ENCODE peak calls at places on chromosomes 13 and 19, in ten cellular contexts. U, S, F, Z, L, P, W, T, B and N are unnamed samples. For H3K4me1, the result is how much of the 10 kb centered on the place peaks cover.

GRCh38 chr13:98976338-98976737 is 1.5 kb downstream of the DOCK9 start:
- DNase-seq in U (no peak), S (peak), F (no peak), Z (no peak), L (no peak), P (no peak), W (no peak), T (no peak), B (no peak), N (peak)

GRCh38 chr13:101512650-101513049 is 60.2 kb downstream of the ITGBL1 start:
- DNase-seq in U (no peak), S (peak), F (no peak), Z (no peak), L (no peak), P (no peak), W (no peak), T (no peak), B (no peak), N (peak)

GRCh38 chr19:46303702-46304397 is 7.0 kb downstream of the HIF3A start:
- DNase-seq in U (peak), S (no peak), F (peak), Z (peak), L (peak), P (peak), W (peak), T (peak), B (peak), N (peak)

GRCh38 chr13:109381546-109382180 is 404.7 kb downstream of the IRS2 start:
- DNase-seq in U (no peak), S (peak), F (no peak), Z (no peak), L (no peak), P (no peak), W (no peak), T (no peak), B (no peak), N (no peak)

GRCh38 chr19:41025871-41026270 is 34.8 kb downstream of the CYP2B6 start:
- DNase-seq in U (peak), S (no peak), F (no peak), Z (no peak), L (no peak), P (no peak), W (no peak), T (peak), B (no peak), N (no peak)

GRCh38 chr19:14495678-14496028 is 274 bp downstream of the GIPC1 start:
- DNase-seq in U (no peak), S (no peak), F (no peak), Z (no peak), L (no peak), P (no peak), W (peak), T (no peak), B (no peak), N (no peak)

GRCh38 chr13:99150575-99151370 is 49.9 kb upstream of the UBAC2 start:
- DNase-seq in U (no peak), S (peak), F (no peak), Z (no peak), L (no peak), P (no peak), W (peak), T (no peak), B (no peak), N (no peak)

GRCh38 chr19:33124207-33125098 is 7.5 kb upstream of the WDR88 start:
- DNase-seq in U (peak), S (no peak), F (no peak), Z (no peak), L (no peak), P (no peak), W (no peak), T (no peak), B (no peak), N (no peak)

GRCh38 chr19:50735869-50736268 is 12.7 kb downstream of the CLEC11A start:
- DNase-seq in U (no peak), S (no peak), F (no peak), Z (no peak), L (no peak), P (no peak), W (no peak), T (no peak), B (no peak), N (no peak)

GRCh38 chr13:29771247-29771646 is 79.2 kb downstream of the UBL3 start:
- DNase-seq in U (no peak), S (peak), F (no peak), Z (no peak), L (no peak), P (no peak), W (no peak), T (peak), B (no peak), N (peak)

GRCh38 chr13:24512208-24513068 is at the start of gene PARP4:
- DNase-seq in U (peak), S (peak), F (peak), Z (peak), L (peak), P (peak), W (peak), T (peak), B (peak), N (peak)

GRCh38 chr19:46372901-46373572 is 26.1 kb downstream of the PPP5C start:
- DNase-seq in U (peak), S (peak), F (peak), Z (no peak), L (no peak), P (peak), W (peak), T (peak), B (no peak), N (peak)

GRCh38 chr13:46181799-46182490 is at the start of gene LCP1:
- DNase-seq in U (peak), S (no peak), F (no peak), Z (peak), L (no peak), P (no peak), W (no peak), T (peak), B (no peak), N (no peak)

GRCh38 chr19:48967346-48968178 is 2.5 kb downstream of the FTL start:
- DNase-seq in U (peak), S (peak), F (no peak), Z (no peak), L (no peak), P (peak), W (peak), T (no peak), B (peak), N (no peak)

GRCh38 chr19:3383121-3383722 is 16.8 kb downstream of the NFIC start:
- DNase-seq in U (peak), S (no peak), F (no peak), Z (no peak), L (peak), P (peak), W (no peak), T (no peak), B (peak), N (no peak)

GRCh38 chr13:111977184-111977516 is 89.8 kb upstream of the SOX1 start:
- DNase-seq in U (no peak), S (no peak), F (no peak), Z (no peak), L (no peak), P (no peak), W (no peak), T (no peak), B (no peak), N (no peak)

GRCh38 chr19:798415-799075 is 1.3 kb downstream of the PTBP1 start:
- DNase-seq in U (peak), S (no peak), F (peak), Z (no peak), L (no peak), P (no peak), W (no peak), T (no peak), B (no peak), N (no peak)

GRCh38 chr13:28012383-28012782 is 23.9 kb upstream of the URAD start:
- DNase-seq in U (no peak), S (no peak), F (no peak), Z (no peak), L (no peak), P (no peak), W (no peak), T (no peak), B (no peak), N (no peak)

GRCh38 chr19:18809149-18809978 is 18.3 kb upstream of the COMP start:
- DNase-seq in U (no peak), S (peak), F (peak), Z (peak), L (peak), P (peak), W (peak), T (no peak), B (peak), N (no peak)

GRCh38 chr19:49019242-49019932 is 2.5 kb upstream of the LHB start:
- DNase-seq in U (peak), S (no peak), F (peak), Z (peak), L (peak), P (no peak), W (peak), T (peak), B (peak), N (peak)

DNA sequence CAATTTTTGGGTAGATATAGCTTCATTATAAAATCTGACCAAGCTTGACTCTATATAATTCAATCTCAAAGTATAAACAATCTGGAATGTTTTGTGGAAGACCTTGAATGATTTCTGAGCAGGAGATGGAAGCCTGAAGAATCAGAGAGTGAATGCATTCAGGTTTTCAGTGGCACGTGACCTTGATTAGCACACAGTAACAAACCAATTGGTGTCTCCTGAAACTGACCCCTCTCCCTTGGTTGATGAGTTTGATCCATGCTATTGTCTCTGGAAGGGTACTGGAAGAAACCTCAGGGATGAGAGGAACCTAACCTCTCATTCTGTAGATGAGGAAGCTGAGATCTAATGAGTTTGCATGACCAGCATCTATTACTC is 39.6 kb downstream of the PCDH8 start:
- DNase-seq in U (no peak), S (no peak), F (no peak), Z (no peak), L (no peak), P (no peak), W (no peak), T (no peak), B (no peak), N (no peak)
- H3K4me1 ChIP-seq in U (under half), S (under half), F (under half), Z (under half), L (under half), P (under half), W (under half), T (under half), B (under half), N (under half)

GRCh38 chr13:50387124-50387581 is 371.9 kb downstream of the KCNRG start:
- DNase-seq in U (peak), S (peak), F (peak), Z (peak), L (peak), P (no peak), W (peak), T (peak), B (peak), N (peak)
- H3K27ac ChIP-seq in U (peak), S (peak), F (no peak), Z (no peak), L (peak), P (peak), W (peak), T (peak), B (peak), N (peak)

GRCh38 chr19:31461814-31462539 is 112.7 kb upstream of the TSHZ3 start:
- DNase-seq in U (no peak), S (peak), F (no peak), Z (no peak), L (no peak), P (no peak), W (no peak), T (peak), B (no peak), N (no peak)

GRCh38 chr19:31459430-31459829 is 110.2 kb upstream of the TSHZ3 start:
- DNase-seq in U (no peak), S (no peak), F (no peak), Z (no peak), L (no peak), P (no peak), W (no peak), T (peak), B (no peak), N (no peak)
- TF ChIP-seq CTCF in U (peak), S (no peak), F (no peak), Z (no peak), L (no peak), P (no peak), W (no peak), T (no peak), B (no peak), N (no peak)

GRCh38 chr19:54462713-54463530 is 656 bp downstream of the LENG9 start:
- DNase-seq in U (peak), S (peak), F (peak), Z (peak), L (peak), P (peak), W (peak), T (peak), B (peak), N (peak)

GRCh38 chr19:54463531-54464043 is at the start of gene LENG9:
- DNase-seq in U (peak), S (peak), F (peak), Z (peak), L (peak), P (peak), W (peak), T (peak), B (peak), N (peak)

GRCh38 chr19:54464044-54464623 is 556 bp upstream of the LENG9 start:
- DNase-seq in U (peak), S (peak), F (peak), Z (peak), L (peak), P (peak), W (peak), T (peak), B (peak), N (peak)

GRCh38 chr19:54465367-54466109 is 2.0 kb upstream of the LENG9 start:
- DNase-seq in U (no peak), S (no peak), F (no peak), Z (no peak), L (peak), P (peak), W (no peak), T (peak), B (no peak), N (no peak)

DNA sequence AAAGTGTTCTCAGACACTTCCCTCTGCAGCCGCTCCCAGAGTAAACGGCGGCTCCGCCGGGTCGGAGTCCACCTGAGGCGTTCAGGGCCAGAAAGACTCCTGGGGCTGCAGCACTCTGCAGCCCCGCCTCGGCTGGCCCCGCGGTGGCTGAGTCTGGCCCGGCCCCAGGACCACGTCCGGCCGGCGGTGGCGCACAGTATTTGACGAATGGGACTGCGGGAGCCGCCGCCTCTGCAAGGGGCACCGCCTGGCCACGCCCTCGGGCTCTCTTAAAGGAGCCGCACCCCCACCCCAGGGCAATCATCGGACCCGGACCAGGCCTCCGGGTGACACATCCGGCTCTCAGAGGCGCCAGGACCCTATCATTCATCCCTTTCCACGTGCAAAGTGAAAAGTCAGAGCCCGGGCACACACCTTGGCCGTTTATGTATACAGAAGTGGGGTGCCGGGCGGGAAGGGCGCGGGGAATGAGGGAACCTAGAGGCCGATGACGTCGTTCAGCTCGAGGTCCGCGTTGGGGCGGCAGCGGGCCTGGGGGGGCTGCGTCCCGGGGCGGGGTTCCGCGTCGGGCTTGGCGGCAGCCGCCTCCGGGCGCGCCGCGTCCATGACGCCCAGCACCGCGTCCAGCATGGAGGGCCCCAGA is 1.2 kb upstream of the LENG9 start:
- DNase-seq in U (peak), S (peak), F (peak), Z (peak), L (peak), P (peak), W (peak), T (peak), B (peak), N (peak)
- H3K4me1 ChIP-seq in U (under half), S (under half), F (half or more), Z (half or more), L (under half), P (under half), W (under half), T (under half), B (half or more), N (under half)

GRCh38 chr13:49310251-49310650 is 62.5 kb downstream of the CDADC1 start:
- DNase-seq in U (no peak), S (no peak), F (no peak), Z (no peak), L (no peak), P (no peak), W (peak), T (no peak), B (no peak), N (no peak)

GRCh38 chr13:49311816-49312215 is 64.1 kb downstream of the CDADC1 start:
- DNase-seq in U (no peak), S (no peak), F (no peak), Z (no peak), L (no peak), P (no peak), W (no peak), T (no peak), B (no peak), N (no peak)

GRCh38 chr13:49315036-49315565 is 67.4 kb downstream of the CDADC1 start:
- DNase-seq in U (no peak), S (peak), F (no peak), Z (no peak), L (no peak), P (no peak), W (no peak), T (no peak), B (no peak), N (no peak)

GRCh38 chr13:49315756-49316481 is 68.2 kb downstream of the CDADC1 start:
- DNase-seq in U (no peak), S (no peak), F (no peak), Z (no peak), L (no peak), P (no peak), W (no peak), T (no peak), B (no peak), N (no peak)

GRCh38 chr13:49314344-49314882 is 66.7 kb downstream of the CDADC1 start:
- DNase-seq in U (no peak), S (peak), F (no peak), Z (no peak), L (no peak), P (no peak), W (no peak), T (no peak), B (no peak), N (no peak)
- H3K27ac ChIP-seq in U (no peak), S (peak), F (peak), Z (peak), L (peak), P (peak), W (peak), T (no peak), B (peak), N (no peak)

GRCh38 chr13:33865945-33866344 is 48.0 kb downstream of the RFC3 start:
- DNase-seq in U (no peak), S (no peak), F (no peak), Z (no peak), L (no peak), P (no peak), W (no peak), T (no peak), B (no peak), N (no peak)

GRCh38 chr13:33868343-33868994 is 50.5 kb downstream of the RFC3 start:
- DNase-seq in U (no peak), S (no peak), F (no peak), Z (no peak), L (no peak), P (no peak), W (no peak), T (no peak), B (no peak), N (no peak)

GRCh38 chr13:33869005-33869404 is 51.1 kb downstream of the RFC3 start:
- DNase-seq in U (no peak), S (peak), F (no peak), Z (no peak), L (no peak), P (no peak), W (no peak), T (no peak), B (no peak), N (no peak)

GRCh38 chr13:33870046-33870668 is 52.2 kb downstream of the RFC3 start:
- DNase-seq in U (no peak), S (no peak), F (peak), Z (no peak), L (no peak), P (no peak), W (no peak), T (no peak), B (no peak), N (no peak)

GRCh38 chr13:33867472-33867871 is 49.5 kb downstream of the RFC3 start:
- DNase-seq in U (no peak), S (no peak), F (no peak), Z (no peak), L (no peak), P (no peak), W (no peak), T (no peak), B (no peak), N (no peak)
- TF ChIP-seq CTCF in U (peak), S (peak), F (no peak), Z (no peak), L (no peak), P (no peak), W (no peak), T (peak), B (peak), N (peak)

GRCh38 chr19:13005253-13005652 is 10.0 kb downstream of the NFIX start:
- DNase-seq in U (no peak), S (no peak), F (no peak), Z (no peak), L (no peak), P (no peak), W (no peak), T (no peak), B (no peak), N (no peak)

GRCh38 chr19:13004273-13004672 is 9.0 kb downstream of the NFIX start:
- DNase-seq in U (no peak), S (no peak), F (no peak), Z (peak), L (no peak), P (no peak), W (no peak), T (no peak), B (no peak), N (no peak)

GRCh38 chr19:13007292-13008045 is 12.2 kb downstream of the NFIX start:
- DNase-seq in U (no peak), S (no peak), F (peak), Z (peak), L (peak), P (peak), W (peak), T (no peak), B (peak), N (no peak)

GRCh38 chr19:13005861-13006370 is 10.6 kb downstream of the NFIX start:
- DNase-seq in U (no peak), S (no peak), F (no peak), Z (no peak), L (no peak), P (no peak), W (no peak), T (no peak), B (no peak), N (no peak)

DNA sequence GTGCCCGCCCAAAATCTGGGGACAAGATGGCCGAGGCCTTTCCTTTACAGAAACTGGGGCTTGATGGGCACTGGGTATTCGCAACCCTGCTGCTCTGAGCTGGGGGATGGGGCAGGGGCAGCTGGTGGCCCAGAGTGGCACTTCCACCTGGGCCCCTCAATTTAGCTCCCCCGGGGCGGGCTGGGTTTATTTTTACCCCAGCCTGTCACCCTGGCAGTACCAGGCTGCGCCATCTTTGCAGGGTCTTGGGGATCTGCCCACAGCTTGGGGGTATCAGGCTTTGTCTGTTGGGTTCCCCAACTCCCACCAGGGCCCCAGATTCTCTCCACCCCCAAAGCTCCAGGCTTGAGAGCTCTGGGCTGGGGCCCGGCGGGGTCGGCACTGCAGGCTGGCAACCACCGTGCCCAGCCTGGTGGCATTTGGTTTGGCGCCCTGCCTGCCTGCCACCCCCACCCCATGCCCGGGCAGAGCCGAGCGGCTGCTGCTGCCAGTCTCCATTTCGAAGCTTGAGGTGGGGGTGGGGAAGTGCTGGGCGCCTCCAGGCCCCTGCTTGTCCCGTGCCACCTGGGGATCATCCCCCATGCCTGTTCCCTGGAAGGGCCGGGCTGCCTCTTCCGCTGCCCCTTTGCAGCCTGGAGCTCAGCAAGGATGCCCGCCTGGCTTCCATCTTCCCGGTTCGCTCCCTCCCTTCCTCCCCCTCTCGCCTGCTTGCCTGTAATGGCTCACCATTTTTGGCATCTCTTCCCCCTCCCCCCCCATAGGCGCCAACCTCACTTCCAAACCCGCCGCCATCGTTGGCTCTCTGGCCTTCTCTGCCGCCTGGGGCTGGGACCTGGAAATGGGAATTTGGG is 11.4 kb downstream of the NFIX start:
- DNase-seq in U (no peak), S (no peak), F (no peak), Z (peak), L (peak), P (peak), W (peak), T (no peak), B (no peak), N (no peak)
- H3K4me1 ChIP-seq in U (under half), S (under half), F (half or more), Z (half or more), L (half or more), P (half or more), W (half or more), T (under half), B (half or more), N (under half)